ENCODE peak calls at places on chromosomes 6 and 20, in six cellular contexts. M is A549, E is substantia nigra, G is IMR-90, Z is endodermal cell, X is caudate nucleus. N is an unnamed sample.

GRCh38 chr6:108518714-108519576 is 41.8 kb upstream of the FOXO3 start:
- DNase-seq in G (peak; percentile 33), X (no peak), E (no peak), M (peak; percentile 22), Z (peak; percentile 78), N (peak; percentile 14)

GRCh38 chr6:144957236-144957937 is 672.3 kb downstream of the UTRN start:
- DNase-seq in Z (no peak), X (no peak), E (no peak), M (no peak), G (peak; percentile 84), N (no peak)

GRCh38 chr6:48135352-48136084 is 24.5 kb upstream of the PTCHD4 start:
- DNase-seq in M (no peak), E (no peak), G (peak; percentile 4), Z (peak; percentile 41), X (no peak), N (no peak)

GRCh38 chr20:35771367-35771688 is 487 bp upstream of the PHF20 start:
- DNase-seq in E (no peak), G (no peak), M (no peak), X (no peak), Z (no peak), N (peak; percentile 5)

GRCh38 chr6:26312501-26313390 is 52.3 kb upstream of the BTN3A2 start:
- DNase-seq in Z (peak; percentile 94), G (peak; percentile 95), E (peak; percentile 69), M (no peak), X (peak; percentile 33), N (peak; percentile 75)

GRCh38 chr6:71489736-71490135 is 201.1 kb downstream of the OGFRL1 start:
- DNase-seq in X (no peak), E (no peak), G (peak; percentile 90), M (peak; percentile 2), Z (peak; percentile 71), N (no peak)

GRCh38 chr6:168778201-168778600 is 337.2 kb downstream of the SMOC2 start:
- DNase-seq in G (no peak), M (no peak), E (no peak), X (no peak), Z (no peak), N (no peak)

GRCh38 chr6:71080793-71081192 is 123.9 kb upstream of the B3GAT2 start:
- DNase-seq in E (no peak), Z (no peak), X (no peak), M (no peak), G (peak; percentile 63), N (no peak)

GRCh38 chr6:22512716-22513452 is 56.5 kb upstream of the HDGFL1 start:
- DNase-seq in M (no peak), Z (no peak), E (no peak), G (peak; percentile 86), X (no peak), N (no peak)

GRCh38 chr6:148857817-148858390 is 111.1 kb downstream of the UST start:
- DNase-seq in E (no peak), M (no peak), Z (no peak), X (no peak), G (peak; percentile 95), N (no peak)

GRCh38 chr6:18389479-18389878 is 2.3 kb downstream of the RNF144B start:
- DNase-seq in Z (no peak), G (peak; percentile 48), E (no peak), X (no peak), M (no peak), N (no peak)

GRCh38 chr6:50952092-50952932 is 133.6 kb downstream of the TFAP2B start:
- DNase-seq in M (no peak), G (no peak), E (no peak), X (no peak), Z (peak; percentile 49), N (no peak)

GRCh38 chr6:36912583-36912982 is 26.8 kb downstream of the C6orf89 start:
- DNase-seq in G (peak; percentile 89), E (no peak), Z (no peak), X (no peak), M (no peak), N (peak; percentile 32)

GRCh38 chr6:56683882-56684281 is 41.2 kb upstream of the DST start:
- DNase-seq in Z (no peak), X (no peak), M (peak; percentile 40), G (peak; percentile 93), E (no peak), N (peak; percentile 79)

GRCh38 chr6:113361014-113361645 is 496.0 kb upstream of the MARCKS start:
- DNase-seq in E (no peak), G (peak; percentile 85), M (no peak), Z (no peak), X (no peak), N (no peak)

GRCh38 chr20:12916699-12917098 is 92.1 kb upstream of the SPTLC3 start:
- DNase-seq in Z (peak; percentile 63), M (no peak), G (no peak), E (no peak), X (no peak), N (no peak)

GRCh38 chr6:17268114-17268513 is 13.0 kb upstream of the RBM24 start:
- DNase-seq in M (no peak), G (peak; percentile 34), Z (no peak), X (no peak), E (no peak), N (no peak)

GRCh38 chr20:57609842-57610167 is 10.4 kb downstream of the ZBP1 start:
- DNase-seq in E (no peak), X (no peak), M (no peak), Z (no peak), G (no peak), N (no peak)

GRCh38 chr20:63467294-63468083 is 5.0 kb downstream of the KCNQ2 start:
- DNase-seq in G (no peak), E (no peak), Z (no peak), M (no peak), X (no peak), N (no peak)

GRCh38 chr6:81834141-81834621 is 81.7 kb upstream of the TENT5A start:
- DNase-seq in E (no peak), Z (no peak), G (peak; percentile 55), M (no peak), X (no peak), N (peak; percentile 68)

GRCh38 chr20:41177636-41178035 is 40.3 kb downstream of the PLCG1 start:
- DNase-seq in X (no peak), E (peak; percentile 59), M (peak; percentile 21), G (peak; percentile 87), Z (peak; percentile 48), N (no peak)

GRCh38 chr6:110628330-110628729 is 151.9 kb upstream of the SLC22A16 start:
- DNase-seq in G (peak; percentile 91), E (no peak), Z (no peak), M (no peak), X (no peak), N (no peak)

GRCh38 chr6:6605873-6606272 is 17.4 kb downstream of the LY86 start:
- DNase-seq in G (no peak), E (no peak), M (no peak), X (no peak), Z (peak; percentile 20), N (no peak)
- H3K27ac ChIP-seq in G (no peak overlapping the region), E (no peak overlapping the region), M (no peak overlapping the region), X (no peak overlapping the region), Z (no peak overlapping the region), N (no peak overlapping the region)

DNA sequence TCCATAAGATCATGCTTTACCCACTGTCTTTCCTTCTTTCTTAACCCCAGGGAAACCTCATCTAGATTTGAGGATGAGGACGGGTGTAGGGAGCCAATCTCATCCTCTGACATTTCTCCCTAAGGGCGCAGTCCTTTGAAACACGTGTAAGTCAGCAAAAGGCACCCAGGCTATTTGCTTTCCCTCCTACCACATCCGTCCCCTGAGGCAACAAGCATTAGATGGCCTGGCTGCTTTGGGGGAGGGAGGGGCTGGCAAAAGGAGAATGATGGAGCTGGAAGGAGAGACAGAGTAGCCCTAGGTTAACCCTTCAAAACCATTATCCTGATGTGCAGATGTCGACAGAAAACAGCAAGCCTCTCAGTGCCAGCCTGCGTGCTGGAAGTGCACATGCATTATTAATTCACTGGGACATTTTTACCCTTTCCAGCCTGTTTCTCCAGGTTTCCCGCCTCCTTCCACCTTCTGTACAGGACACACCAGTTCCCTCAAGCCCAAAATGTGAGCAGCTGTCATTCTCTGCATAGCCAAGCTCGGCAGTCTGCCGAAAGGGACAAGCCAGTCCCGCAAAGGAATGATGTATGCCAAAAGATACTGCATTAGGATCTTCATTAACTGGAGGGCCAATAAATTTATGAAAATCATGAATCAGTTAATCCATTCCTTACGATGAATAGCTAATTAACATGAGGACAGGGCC is 547.2 kb downstream of the CD83 start:
- DNase-seq in X (no peak), G (no peak), Z (peak; percentile 62), E (no peak), M (no peak), N (no peak)
- H3K27ac ChIP-seq in X (no peak overlapping the region), G (no peak overlapping the region), Z (no peak overlapping the region), E (no peak overlapping the region), M (no peak overlapping the region), N (no peak overlapping the region)

GRCh38 chr6:24991748-24992467 is 56.1 kb upstream of the RIPOR2 start:
- DNase-seq in X (no peak), G (peak; percentile 48), M (peak; percentile 22), E (no peak), Z (peak; percentile 82), N (peak; percentile 66)

GRCh38 chr6:24990944-24991747 is 55.4 kb upstream of the RIPOR2 start:
- DNase-seq in Z (peak; percentile 22), X (no peak), E (no peak), M (no peak), G (no peak), N (no peak)

GRCh38 chr6:24987439-24987838 is 51.7 kb upstream of the RIPOR2 start:
- DNase-seq in E (no peak), M (no peak), G (no peak), Z (no peak), X (no peak), N (no peak)

GRCh38 chr6:24988562-24988961 is 52.8 kb upstream of the RIPOR2 start:
- DNase-seq in G (no peak), M (no peak), X (no peak), Z (no peak), E (no peak), N (no peak)

DNA sequence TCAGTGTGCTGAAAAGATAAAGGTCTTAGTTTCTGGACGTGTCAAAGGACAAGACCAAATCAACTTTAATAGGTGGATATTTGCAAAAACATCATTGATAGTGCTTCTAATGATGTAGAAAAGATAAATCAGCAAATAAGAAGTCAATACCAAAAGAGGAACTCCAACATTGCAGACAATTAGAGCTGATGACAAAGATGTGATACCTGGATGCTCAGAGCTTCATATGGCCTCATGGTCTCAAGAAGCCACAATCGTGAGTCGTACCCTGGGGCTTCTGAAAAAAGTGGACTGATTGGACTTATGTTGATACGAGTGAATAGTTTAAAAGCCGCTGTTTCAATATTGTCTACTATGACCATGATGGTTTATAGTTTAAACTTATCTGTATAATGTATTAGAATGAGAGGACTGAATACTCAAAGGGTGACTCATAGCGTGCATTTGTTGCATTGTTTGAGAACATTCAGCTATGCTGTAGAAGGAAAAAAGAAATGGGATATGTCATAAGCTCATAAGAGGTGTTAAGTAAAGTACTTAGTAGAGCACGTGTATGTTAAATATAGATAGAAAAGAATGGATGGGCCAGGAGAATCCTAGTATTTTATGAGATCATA is 54.6 kb upstream of the RIPOR2 start:
- DNase-seq in E (no peak), G (peak; percentile 86), X (no peak), M (no peak), Z (peak; percentile 2), N (no peak)
- H3K27ac ChIP-seq in E (no peak overlapping the region), G (peak overlapping the region; percentile 15), X (no peak overlapping the region), M (no peak overlapping the region), Z (no peak overlapping the region), N (no peak overlapping the region)

DNA sequence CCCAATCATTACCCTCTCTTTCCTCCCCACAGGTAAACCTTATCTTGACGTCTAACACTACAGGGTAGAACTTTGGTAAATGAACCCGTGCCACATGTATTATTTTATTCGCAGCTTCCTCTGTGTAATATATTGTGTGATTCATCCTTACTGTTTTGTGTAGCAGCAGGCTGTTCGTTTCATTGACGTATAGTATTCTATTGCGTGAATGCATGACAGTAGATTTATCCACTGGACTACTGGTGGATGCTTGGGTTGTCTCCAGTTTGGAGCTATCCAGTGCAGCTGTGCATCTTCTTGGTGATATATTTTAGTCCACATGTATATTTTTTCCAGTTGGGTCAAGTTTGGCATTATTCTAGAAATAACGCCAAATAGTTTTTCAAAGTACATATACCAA is 9.1 kb downstream of the ECT2L start:
- DNase-seq in Z (no peak), X (no peak), G (peak; percentile 13), E (no peak), M (no peak), N (no peak)
- H3K27ac ChIP-seq in Z (no peak overlapping the region), X (no peak overlapping the region), G (no peak overlapping the region), E (no peak overlapping the region), M (no peak overlapping the region), N (no peak overlapping the region)